ENCODE peak calls at places on chromosomes 2 and 18, in seven cellular contexts. P, A, Z, D, I, T and Q are unnamed samples.

GRCh38 chr2:75432761-75433361 is 127.9 kb downstream of the EVA1A start:
- DNase-seq in P (peak), A (no peak), Z (no peak), D (no peak), I (peak), T (no peak), Q (no peak)

GRCh38 chr2:163348843-163349395 is 386.9 kb downstream of the FIGN start:
- DNase-seq in P (peak), A (peak), Z (no peak), D (peak), I (no peak), T (no peak), Q (peak)

GRCh38 chr18:24488824-24489493 is 28.5 kb downstream of the HRH4 start:
- DNase-seq in P (peak), A (peak), Z (peak), D (peak), I (peak), T (no peak), Q (peak)

GRCh38 chr2:138029238-138029637 is 65.0 kb downstream of the HNMT start:
- DNase-seq in P (peak), A (no peak), Z (no peak), D (no peak), I (no peak), T (no peak), Q (no peak)

GRCh38 chr2:37379881-37380296 is 35.5 kb downstream of the QPCT start:
- DNase-seq in P (no peak), A (no peak), Z (no peak), D (peak), I (no peak), T (no peak), Q (no peak)

GRCh38 chr18:36561046-36561445 is 263.5 kb downstream of the FHOD3 start:
- DNase-seq in P (no peak), A (no peak), Z (no peak), D (no peak), I (no peak), T (no peak), Q (no peak)

GRCh38 chr18:73245345-73245744 is 377.6 kb upstream of the NETO1 start:
- DNase-seq in P (no peak), A (no peak), Z (no peak), D (no peak), I (no peak), T (peak), Q (no peak)

GRCh38 chr18:75285876-75286275 is 75.3 kb downstream of the TSHZ1 start:
- DNase-seq in P (no peak), A (no peak), Z (no peak), D (no peak), I (no peak), T (no peak), Q (no peak)

GRCh38 chr2:46555011-46555410 is 75.6 kb downstream of the TMEM247 start:
- DNase-seq in P (no peak), A (no peak), Z (no peak), D (no peak), I (no peak), T (peak), Q (peak)

GRCh38 chr2:105775809-105776559 is 31.3 kb downstream of the NCK2 start:
- DNase-seq in P (no peak), A (no peak), Z (no peak), D (no peak), I (no peak), T (no peak), Q (no peak)

GRCh38 chr18:5503740-5504139 is 40.1 kb downstream of the EPB41L3 start:
- DNase-seq in P (peak), A (no peak), Z (no peak), D (no peak), I (no peak), T (no peak), Q (no peak)

GRCh38 chr2:63121055-63121834 is 70.6 kb downstream of the OTX1 start:
- DNase-seq in P (no peak), A (no peak), Z (no peak), D (no peak), I (no peak), T (no peak), Q (peak)

GRCh38 chr2:96143231-96143847 is 1.9 kb downstream of the DUSP2 start:
- DNase-seq in P (no peak), A (no peak), Z (no peak), D (no peak), I (no peak), T (no peak), Q (no peak)

GRCh38 chr2:17616405-17616804 is 75.9 kb downstream of the VSNL1 start:
- DNase-seq in P (no peak), A (no peak), Z (no peak), D (no peak), I (no peak), T (no peak), Q (no peak)

GRCh38 chr2:235514627-235515363 is 21.0 kb downstream of the AGAP1 start:
- DNase-seq in P (no peak), A (no peak), Z (no peak), D (peak), I (no peak), T (no peak), Q (no peak)
- TF ChIP-seq CEBPB in P (no peak), A (no peak), Z (no peak), D (peak), I (no peak), T (no peak), Q (no peak)

GRCh38 chr18:10771053-10771709 is 245.4 kb downstream of the NAPG start:
- DNase-seq in P (peak), A (no peak), Z (no peak), D (no peak), I (peak), T (no peak), Q (no peak)

GRCh38 chr18:10768221-10768620 is 242.4 kb downstream of the NAPG start:
- DNase-seq in P (no peak), A (no peak), Z (no peak), D (no peak), I (no peak), T (no peak), Q (no peak)

GRCh38 chr18:10770264-10770663 is 244.4 kb downstream of the NAPG start:
- DNase-seq in P (no peak), A (no peak), Z (no peak), D (no peak), I (no peak), T (no peak), Q (no peak)

DNA sequence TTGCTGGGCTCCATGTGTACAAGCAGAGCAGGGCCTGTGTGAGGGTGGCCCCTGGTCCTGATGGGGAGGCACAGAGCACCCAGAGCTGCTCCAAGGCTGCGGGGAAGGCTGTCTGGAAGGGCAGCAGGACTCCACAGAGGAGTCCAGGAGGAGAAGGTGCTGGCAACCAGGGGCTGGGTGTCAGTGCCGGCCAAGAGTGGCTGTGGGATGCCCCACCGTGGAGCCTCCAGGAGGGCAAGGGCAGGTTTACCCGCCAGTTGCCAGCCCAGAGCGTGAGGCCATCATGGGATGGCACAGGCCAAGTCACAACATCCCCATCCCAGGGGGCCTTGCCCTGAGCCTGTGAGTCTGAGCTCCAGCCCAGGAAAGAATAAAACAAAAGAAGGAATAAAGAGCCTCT is 241.8 kb downstream of the NAPG start:
- DNase-seq in P (no peak), A (no peak), Z (no peak), D (no peak), I (no peak), T (no peak), Q (no peak)
- TF ChIP-seq CEBPB in P (no peak), A (no peak), Z (no peak), D (no peak), I (no peak), T (no peak), Q (no peak)

DNA sequence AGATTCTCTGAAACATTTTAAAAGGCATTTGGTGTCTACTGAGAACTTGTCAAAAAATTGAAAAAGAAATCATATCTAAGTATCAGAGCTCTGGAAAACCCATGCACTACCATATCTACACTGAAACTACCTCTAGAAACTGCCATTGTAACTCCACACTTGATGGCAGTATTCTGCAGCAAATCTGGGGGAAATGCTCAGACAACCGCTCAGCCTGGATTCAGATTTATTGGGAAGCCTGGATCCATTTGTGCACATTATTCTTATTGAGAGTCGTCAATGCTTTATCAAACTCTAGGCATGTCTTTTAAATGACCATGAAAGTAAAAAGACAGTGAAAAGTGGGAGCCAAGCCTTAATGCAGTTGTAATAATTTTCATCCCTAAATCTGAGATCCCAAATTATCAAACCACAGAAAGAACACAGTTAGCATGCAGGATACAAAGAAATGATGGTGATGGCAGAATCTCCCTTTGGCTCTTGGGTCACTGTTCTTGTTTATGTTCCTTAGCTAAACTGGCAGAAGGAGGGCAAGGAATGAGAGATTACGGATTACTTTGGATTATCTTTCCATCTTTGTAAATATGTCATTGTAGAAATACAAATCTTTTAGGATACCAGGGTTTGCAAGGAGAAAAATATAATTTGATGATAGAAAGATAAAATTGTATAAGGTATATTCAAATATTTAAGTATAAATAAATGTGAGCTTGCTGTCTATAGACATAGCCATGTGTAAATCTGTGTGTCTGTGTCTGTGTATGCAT is 512.1 kb upstream of the SYT4 start:
- DNase-seq in P (no peak), A (no peak), Z (no peak), D (no peak), I (no peak), T (no peak), Q (no peak)
- TF ChIP-seq CEBPB in P (no peak), A (no peak), Z (no peak), D (no peak), I (no peak), T (no peak), Q (no peak)

DNA sequence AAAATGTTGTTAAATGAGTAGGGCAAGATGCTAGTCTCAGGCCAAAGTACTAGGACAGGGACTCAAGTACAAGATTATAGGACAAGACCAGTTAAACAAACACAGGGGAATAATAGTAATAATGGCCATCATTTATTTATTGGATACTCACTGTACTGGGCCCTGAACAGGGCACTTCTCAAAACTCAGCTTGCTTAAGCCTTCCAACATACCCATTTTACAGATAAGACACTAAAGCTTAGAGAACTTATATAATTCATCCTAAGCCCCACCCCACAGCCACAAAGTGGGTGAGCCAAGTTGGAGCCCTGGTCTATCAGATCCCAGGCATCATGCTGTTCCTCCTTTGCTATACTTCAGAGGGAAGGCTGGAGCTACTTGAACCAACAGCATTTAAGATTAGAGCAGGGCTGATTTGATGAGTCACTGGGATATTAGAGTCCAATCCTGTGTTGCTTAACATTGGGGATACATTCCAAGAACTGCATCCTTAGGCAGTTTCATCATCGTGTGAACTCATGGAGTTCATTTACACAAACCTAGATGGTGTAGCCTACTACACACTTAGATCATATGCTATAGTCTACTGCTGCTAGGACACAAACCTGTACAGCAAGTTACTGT is 153.6 kb downstream of the MTCL1 start:
- DNase-seq in P (peak), A (no peak), Z (no peak), D (no peak), I (no peak), T (no peak), Q (peak)
- TF ChIP-seq CEBPB in P (peak), A (peak), Z (peak), D (no peak), I (no peak), T (no peak), Q (peak)

GRCh38 chr2:238339814-238340213 is 19.5 kb downstream of the TRAF3IP1 start:
- DNase-seq in P (no peak), A (no peak), Z (no peak), D (peak), I (no peak), T (no peak), Q (peak)
- TF ChIP-seq CEBPB in P (no peak), A (no peak), Z (no peak), D (no peak), I (no peak), T (no peak), Q (no peak)